ENCODE peak calls at places on chromosomes 12 and 14, in ten cellular contexts. One of them, this sample, is unnamed.

GRCh38 chr12:107402041-107403022 is 283.3 kb upstream of the PWP1 start:
- DNase-seq in AG09319: no peak
- DNase-seq in stimulated activated CD4-positive, alpha-beta T cell treated with anti-CD3 and anti-CD28 coated beads, Interleukin-15, amount 100 ng/mL, for 48 hours: peak; percentile 47
- DNase-seq in germinal center: peak; percentile 5
- DNase-seq in HFF-Myc: no peak
- DNase-seq in right cardiac atrium: no peak
- DNase-seq in effector memory CD8-positive, alpha-beta T cell: peak; percentile 39
- DNase-seq in stimulated activated CD8-positive, alpha-beta memory T cell treated with anti-CD3 and anti-CD28 coated beads, Interleukin-7, amount 100 ng/mL, for 24 hours: peak; percentile 9
- DNase-seq in amniotic epithelial cell: peak; percentile 70
- DNase-seq in M059J: peak; percentile 76
- DNase-seq in this sample: peak; percentile 81

GRCh38 chr14:78947681-78948080 is 777.5 kb downstream of the NRXN3 start:
- DNase-seq in M059J: no peak
- DNase-seq in stimulated activated CD8-positive, alpha-beta memory T cell treated with anti-CD3 and anti-CD28 coated beads, Interleukin-7, amount 100 ng/mL, for 24 hours: no peak
- DNase-seq in germinal center: no peak
- DNase-seq in amniotic epithelial cell: no peak
- DNase-seq in effector memory CD8-positive, alpha-beta T cell: no peak
- DNase-seq in HFF-Myc: no peak
- DNase-seq in AG09319: no peak
- DNase-seq in stimulated activated CD4-positive, alpha-beta T cell treated with anti-CD3 and anti-CD28 coated beads, Interleukin-15, amount 100 ng/mL, for 48 hours: no peak
- DNase-seq in right cardiac atrium: no peak
- DNase-seq in this sample: no peak

GRCh38 chr12:27966870-27967269 is 5.7 kb downstream of the PTHLH start:
- DNase-seq in germinal center: no peak
- DNase-seq in amniotic epithelial cell: peak; percentile 94
- DNase-seq in HFF-Myc: peak; percentile 96
- DNase-seq in M059J: peak; percentile 97
- DNase-seq in right cardiac atrium: no peak
- DNase-seq in stimulated activated CD4-positive, alpha-beta T cell treated with anti-CD3 and anti-CD28 coated beads, Interleukin-15, amount 100 ng/mL, for 48 hours: no peak
- DNase-seq in AG09319: peak; percentile 74
- DNase-seq in stimulated activated CD8-positive, alpha-beta memory T cell treated with anti-CD3 and anti-CD28 coated beads, Interleukin-7, amount 100 ng/mL, for 24 hours: no peak
- DNase-seq in effector memory CD8-positive, alpha-beta T cell: no peak
- DNase-seq in this sample: no peak

GRCh38 chr14:106738075-106738474 is 1211.7 kb downstream of the TMEM121 start:
- DNase-seq in HFF-Myc: no peak
- DNase-seq in AG09319: no peak
- DNase-seq in right cardiac atrium: no peak
- DNase-seq in stimulated activated CD8-positive, alpha-beta memory T cell treated with anti-CD3 and anti-CD28 coated beads, Interleukin-7, amount 100 ng/mL, for 24 hours: no peak
- DNase-seq in amniotic epithelial cell: no peak
- DNase-seq in M059J: no peak
- DNase-seq in germinal center: peak; percentile 7
- DNase-seq in stimulated activated CD4-positive, alpha-beta T cell treated with anti-CD3 and anti-CD28 coated beads, Interleukin-15, amount 100 ng/mL, for 48 hours: peak; percentile 36
- DNase-seq in effector memory CD8-positive, alpha-beta T cell: no peak
- DNase-seq in this sample: no peak

GRCh38 chr12:3308063-3308462 is 182.9 kb upstream of the PRMT8 start:
- DNase-seq in M059J: no peak
- DNase-seq in amniotic epithelial cell: no peak
- DNase-seq in HFF-Myc: no peak
- DNase-seq in AG09319: no peak
- DNase-seq in right cardiac atrium: no peak
- DNase-seq in germinal center: no peak
- DNase-seq in effector memory CD8-positive, alpha-beta T cell: no peak
- DNase-seq in stimulated activated CD4-positive, alpha-beta T cell treated with anti-CD3 and anti-CD28 coated beads, Interleukin-15, amount 100 ng/mL, for 48 hours: no peak
- DNase-seq in stimulated activated CD8-positive, alpha-beta memory T cell treated with anti-CD3 and anti-CD28 coated beads, Interleukin-7, amount 100 ng/mL, for 24 hours: no peak
- DNase-seq in this sample: no peak

GRCh38 chr14:50964683-50965390 is 20.6 kb upstream of the PYGL start:
- DNase-seq in germinal center: no peak
- DNase-seq in stimulated activated CD8-positive, alpha-beta memory T cell treated with anti-CD3 and anti-CD28 coated beads, Interleukin-7, amount 100 ng/mL, for 24 hours: no peak
- DNase-seq in HFF-Myc: no peak
- DNase-seq in stimulated activated CD4-positive, alpha-beta T cell treated with anti-CD3 and anti-CD28 coated beads, Interleukin-15, amount 100 ng/mL, for 48 hours: no peak
- DNase-seq in amniotic epithelial cell: peak; percentile 95
- DNase-seq in AG09319: peak; percentile 67
- DNase-seq in right cardiac atrium: peak; percentile 53
- DNase-seq in effector memory CD8-positive, alpha-beta T cell: no peak
- DNase-seq in M059J: peak; percentile 91
- DNase-seq in this sample: no peak

GRCh38 chr12:104282109-104282508 is 21.4 kb upstream of the EID3 start:
- DNase-seq in M059J: peak; percentile 59
- DNase-seq in HFF-Myc: no peak
- DNase-seq in stimulated activated CD8-positive, alpha-beta memory T cell treated with anti-CD3 and anti-CD28 coated beads, Interleukin-7, amount 100 ng/mL, for 24 hours: no peak
- DNase-seq in right cardiac atrium: no peak
- DNase-seq in germinal center: no peak
- DNase-seq in effector memory CD8-positive, alpha-beta T cell: no peak
- DNase-seq in amniotic epithelial cell: peak; percentile 55
- DNase-seq in stimulated activated CD4-positive, alpha-beta T cell treated with anti-CD3 and anti-CD28 coated beads, Interleukin-15, amount 100 ng/mL, for 48 hours: no peak
- DNase-seq in AG09319: peak; percentile 67
- DNase-seq in this sample: no peak

GRCh38 chr12:49100380-49100779 is 5.8 kb upstream of the DHH start:
- DNase-seq in stimulated activated CD8-positive, alpha-beta memory T cell treated with anti-CD3 and anti-CD28 coated beads, Interleukin-7, amount 100 ng/mL, for 24 hours: no peak
- DNase-seq in amniotic epithelial cell: no peak
- DNase-seq in effector memory CD8-positive, alpha-beta T cell: no peak
- DNase-seq in germinal center: no peak
- DNase-seq in HFF-Myc: no peak
- DNase-seq in stimulated activated CD4-positive, alpha-beta T cell treated with anti-CD3 and anti-CD28 coated beads, Interleukin-15, amount 100 ng/mL, for 48 hours: no peak
- DNase-seq in AG09319: no peak
- DNase-seq in M059J: no peak
- DNase-seq in right cardiac atrium: no peak
- DNase-seq in this sample: no peak

GRCh38 chr12:130547480-130548155 is 168.5 kb downstream of the RIMBP2 start:
- DNase-seq in M059J: no peak
- DNase-seq in right cardiac atrium: no peak
- DNase-seq in stimulated activated CD4-positive, alpha-beta T cell treated with anti-CD3 and anti-CD28 coated beads, Interleukin-15, amount 100 ng/mL, for 48 hours: no peak
- DNase-seq in AG09319: no peak
- DNase-seq in stimulated activated CD8-positive, alpha-beta memory T cell treated with anti-CD3 and anti-CD28 coated beads, Interleukin-7, amount 100 ng/mL, for 24 hours: no peak
- DNase-seq in germinal center: no peak
- DNase-seq in HFF-Myc: no peak
- DNase-seq in effector memory CD8-positive, alpha-beta T cell: no peak
- DNase-seq in amniotic epithelial cell: no peak
- DNase-seq in this sample: no peak

GRCh38 chr12:77584860-77585259 is 245.8 kb upstream of the NAV3 start:
- DNase-seq in AG09319: no peak
- DNase-seq in HFF-Myc: no peak
- DNase-seq in M059J: no peak
- DNase-seq in effector memory CD8-positive, alpha-beta T cell: no peak
- DNase-seq in stimulated activated CD4-positive, alpha-beta T cell treated with anti-CD3 and anti-CD28 coated beads, Interleukin-15, amount 100 ng/mL, for 48 hours: no peak
- DNase-seq in right cardiac atrium: no peak
- DNase-seq in germinal center: no peak
- DNase-seq in stimulated activated CD8-positive, alpha-beta memory T cell treated with anti-CD3 and anti-CD28 coated beads, Interleukin-7, amount 100 ng/mL, for 24 hours: no peak
- DNase-seq in amniotic epithelial cell: no peak
- DNase-seq in this sample: no peak

GRCh38 chr12:92943482-92944250 is 14.6 kb upstream of the EEA1 start:
- DNase-seq in stimulated activated CD4-positive, alpha-beta T cell treated with anti-CD3 and anti-CD28 coated beads, Interleukin-15, amount 100 ng/mL, for 48 hours: no peak
- DNase-seq in stimulated activated CD8-positive, alpha-beta memory T cell treated with anti-CD3 and anti-CD28 coated beads, Interleukin-7, amount 100 ng/mL, for 24 hours: no peak
- DNase-seq in HFF-Myc: no peak
- DNase-seq in right cardiac atrium: no peak
- DNase-seq in M059J: peak; percentile 49
- DNase-seq in amniotic epithelial cell: peak; percentile 90
- DNase-seq in effector memory CD8-positive, alpha-beta T cell: no peak
- DNase-seq in germinal center: no peak
- DNase-seq in AG09319: no peak
- DNase-seq in this sample: no peak

GRCh38 chr14:51564460-51564859 is 87.2 kb upstream of the FRMD6 start:
- DNase-seq in amniotic epithelial cell: no peak
- DNase-seq in effector memory CD8-positive, alpha-beta T cell: no peak
- DNase-seq in AG09319: no peak
- DNase-seq in HFF-Myc: no peak
- DNase-seq in right cardiac atrium: no peak
- DNase-seq in stimulated activated CD4-positive, alpha-beta T cell treated with anti-CD3 and anti-CD28 coated beads, Interleukin-15, amount 100 ng/mL, for 48 hours: no peak
- DNase-seq in M059J: peak; percentile 63
- DNase-seq in stimulated activated CD8-positive, alpha-beta memory T cell treated with anti-CD3 and anti-CD28 coated beads, Interleukin-7, amount 100 ng/mL, for 24 hours: no peak
- DNase-seq in germinal center: no peak
- DNase-seq in this sample: no peak

GRCh38 chr14:22602853-22603252 is 4.8 kb downstream of the ABHD4 start:
- DNase-seq in stimulated activated CD8-positive, alpha-beta memory T cell treated with anti-CD3 and anti-CD28 coated beads, Interleukin-7, amount 100 ng/mL, for 24 hours: no peak
- DNase-seq in AG09319: no peak
- DNase-seq in stimulated activated CD4-positive, alpha-beta T cell treated with anti-CD3 and anti-CD28 coated beads, Interleukin-15, amount 100 ng/mL, for 48 hours: no peak
- DNase-seq in amniotic epithelial cell: no peak
- DNase-seq in germinal center: no peak
- DNase-seq in effector memory CD8-positive, alpha-beta T cell: no peak
- DNase-seq in right cardiac atrium: no peak
- DNase-seq in HFF-Myc: no peak
- DNase-seq in M059J: peak; percentile 44
- DNase-seq in this sample: no peak

GRCh38 chr14:59510957-59511356 is 26.6 kb downstream of the JKAMP start:
- DNase-seq in germinal center: no peak
- DNase-seq in amniotic epithelial cell: no peak
- DNase-seq in effector memory CD8-positive, alpha-beta T cell: no peak
- DNase-seq in stimulated activated CD8-positive, alpha-beta memory T cell treated with anti-CD3 and anti-CD28 coated beads, Interleukin-7, amount 100 ng/mL, for 24 hours: no peak
- DNase-seq in M059J: no peak
- DNase-seq in stimulated activated CD4-positive, alpha-beta T cell treated with anti-CD3 and anti-CD28 coated beads, Interleukin-15, amount 100 ng/mL, for 48 hours: no peak
- DNase-seq in HFF-Myc: no peak
- DNase-seq in right cardiac atrium: no peak
- DNase-seq in AG09319: no peak
- DNase-seq in this sample: no peak

GRCh38 chr14:59354666-59355065 is 110.5 kb downstream of the GPR135 start:
- DNase-seq in stimulated activated CD8-positive, alpha-beta memory T cell treated with anti-CD3 and anti-CD28 coated beads, Interleukin-7, amount 100 ng/mL, for 24 hours: no peak
- DNase-seq in amniotic epithelial cell: peak; percentile 70
- DNase-seq in effector memory CD8-positive, alpha-beta T cell: no peak
- DNase-seq in stimulated activated CD4-positive, alpha-beta T cell treated with anti-CD3 and anti-CD28 coated beads, Interleukin-15, amount 100 ng/mL, for 48 hours: no peak
- DNase-seq in germinal center: no peak
- DNase-seq in right cardiac atrium: no peak
- DNase-seq in M059J: peak; percentile 14
- DNase-seq in HFF-Myc: no peak
- DNase-seq in AG09319: no peak
- DNase-seq in this sample: no peak

GRCh38 chr12:119630223-119630781 is 36.7 kb downstream of the TMEM233 start:
- DNase-seq in right cardiac atrium: no peak
- DNase-seq in stimulated activated CD8-positive, alpha-beta memory T cell treated with anti-CD3 and anti-CD28 coated beads, Interleukin-7, amount 100 ng/mL, for 24 hours: no peak
- DNase-seq in stimulated activated CD4-positive, alpha-beta T cell treated with anti-CD3 and anti-CD28 coated beads, Interleukin-15, amount 100 ng/mL, for 48 hours: no peak
- DNase-seq in amniotic epithelial cell: no peak
- DNase-seq in HFF-Myc: no peak
- DNase-seq in germinal center: no peak
- DNase-seq in AG09319: no peak
- DNase-seq in effector memory CD8-positive, alpha-beta T cell: no peak
- DNase-seq in M059J: no peak
- DNase-seq in this sample: no peak

GRCh38 chr14:89015016-89015415 is 190.6 kb downstream of the TTC8 start:
- DNase-seq in effector memory CD8-positive, alpha-beta T cell: no peak
- DNase-seq in right cardiac atrium: no peak
- DNase-seq in stimulated activated CD4-positive, alpha-beta T cell treated with anti-CD3 and anti-CD28 coated beads, Interleukin-15, amount 100 ng/mL, for 48 hours: no peak
- DNase-seq in AG09319: no peak
- DNase-seq in amniotic epithelial cell: no peak
- DNase-seq in stimulated activated CD8-positive, alpha-beta memory T cell treated with anti-CD3 and anti-CD28 coated beads, Interleukin-7, amount 100 ng/mL, for 24 hours: no peak
- DNase-seq in HFF-Myc: no peak
- DNase-seq in germinal center: no peak
- DNase-seq in M059J: no peak
- DNase-seq in this sample: no peak

GRCh38 chr14:56027916-56028637 is 90.1 kb upstream of the PELI2 start:
- DNase-seq in AG09319: no peak
- DNase-seq in stimulated activated CD4-positive, alpha-beta T cell treated with anti-CD3 and anti-CD28 coated beads, Interleukin-15, amount 100 ng/mL, for 48 hours: no peak
- DNase-seq in amniotic epithelial cell: no peak
- DNase-seq in HFF-Myc: no peak
- DNase-seq in stimulated activated CD8-positive, alpha-beta memory T cell treated with anti-CD3 and anti-CD28 coated beads, Interleukin-7, amount 100 ng/mL, for 24 hours: no peak
- DNase-seq in effector memory CD8-positive, alpha-beta T cell: no peak
- DNase-seq in M059J: no peak
- DNase-seq in germinal center: no peak
- DNase-seq in right cardiac atrium: no peak
- DNase-seq in this sample: no peak

GRCh38 chr14:96727980-96728717 is 69.0 kb upstream of the VRK1 start:
- DNase-seq in HFF-Myc: no peak
- DNase-seq in effector memory CD8-positive, alpha-beta T cell: no peak
- DNase-seq in germinal center: no peak
- DNase-seq in AG09319: no peak
- DNase-seq in M059J: no peak
- DNase-seq in stimulated activated CD4-positive, alpha-beta T cell treated with anti-CD3 and anti-CD28 coated beads, Interleukin-15, amount 100 ng/mL, for 48 hours: no peak
- DNase-seq in right cardiac atrium: no peak
- DNase-seq in stimulated activated CD8-positive, alpha-beta memory T cell treated with anti-CD3 and anti-CD28 coated beads, Interleukin-7, amount 100 ng/mL, for 24 hours: no peak
- DNase-seq in amniotic epithelial cell: no peak
- DNase-seq in this sample: no peak

GRCh38 chr12:79140711-79141110 is 276.1 kb downstream of the SYT1 start:
- DNase-seq in AG09319: no peak
- DNase-seq in right cardiac atrium: no peak
- DNase-seq in germinal center: no peak
- DNase-seq in stimulated activated CD8-positive, alpha-beta memory T cell treated with anti-CD3 and anti-CD28 coated beads, Interleukin-7, amount 100 ng/mL, for 24 hours: no peak
- DNase-seq in M059J: no peak
- DNase-seq in stimulated activated CD4-positive, alpha-beta T cell treated with anti-CD3 and anti-CD28 coated beads, Interleukin-15, amount 100 ng/mL, for 48 hours: no peak
- DNase-seq in amniotic epithelial cell: no peak
- DNase-seq in effector memory CD8-positive, alpha-beta T cell: no peak
- DNase-seq in HFF-Myc: no peak
- DNase-seq in this sample: no peak

GRCh38 chr12:52004042-52004648 is 2.6 kb upstream of the TAMALIN start:
- DNase-seq in right cardiac atrium: no peak
- DNase-seq in effector memory CD8-positive, alpha-beta T cell: no peak
- DNase-seq in AG09319: no peak
- DNase-seq in amniotic epithelial cell: peak; percentile 38
- DNase-seq in stimulated activated CD8-positive, alpha-beta memory T cell treated with anti-CD3 and anti-CD28 coated beads, Interleukin-7, amount 100 ng/mL, for 24 hours: no peak
- DNase-seq in HFF-Myc: no peak
- DNase-seq in germinal center: no peak
- DNase-seq in stimulated activated CD4-positive, alpha-beta T cell treated with anti-CD3 and anti-CD28 coated beads, Interleukin-15, amount 100 ng/mL, for 48 hours: no peak
- DNase-seq in M059J: peak; percentile 58
- DNase-seq in this sample: no peak

GRCh38 chr14:88516742-88517418 is 37.9 kb downstream of the PTPN21 start:
- DNase-seq in germinal center: no peak
- DNase-seq in stimulated activated CD4-positive, alpha-beta T cell treated with anti-CD3 and anti-CD28 coated beads, Interleukin-15, amount 100 ng/mL, for 48 hours: no peak
- DNase-seq in M059J: no peak
- DNase-seq in stimulated activated CD8-positive, alpha-beta memory T cell treated with anti-CD3 and anti-CD28 coated beads, Interleukin-7, amount 100 ng/mL, for 24 hours: no peak
- DNase-seq in AG09319: no peak
- DNase-seq in HFF-Myc: no peak
- DNase-seq in right cardiac atrium: no peak
- DNase-seq in amniotic epithelial cell: no peak
- DNase-seq in effector memory CD8-positive, alpha-beta T cell: no peak
- DNase-seq in this sample: no peak

GRCh38 chr12:110718222-110718908 is 24.3 kb downstream of the PPP1CC start:
- DNase-seq in M059J: no peak
- DNase-seq in stimulated activated CD8-positive, alpha-beta memory T cell treated with anti-CD3 and anti-CD28 coated beads, Interleukin-7, amount 100 ng/mL, for 24 hours: no peak
- DNase-seq in stimulated activated CD4-positive, alpha-beta T cell treated with anti-CD3 and anti-CD28 coated beads, Interleukin-15, amount 100 ng/mL, for 48 hours: no peak
- DNase-seq in right cardiac atrium: no peak
- DNase-seq in germinal center: peak; percentile 43
- DNase-seq in HFF-Myc: no peak
- DNase-seq in amniotic epithelial cell: no peak
- DNase-seq in effector memory CD8-positive, alpha-beta T cell: no peak
- DNase-seq in AG09319: no peak
- DNase-seq in this sample: peak; percentile 33

GRCh38 chr12:51028126-51028810 is 2.1 kb upstream of the SLC11A2 start:
- DNase-seq in stimulated activated CD8-positive, alpha-beta memory T cell treated with anti-CD3 and anti-CD28 coated beads, Interleukin-7, amount 100 ng/mL, for 24 hours: no peak
- DNase-seq in effector memory CD8-positive, alpha-beta T cell: no peak
- DNase-seq in M059J: peak; percentile 72
- DNase-seq in amniotic epithelial cell: peak; percentile 77
- DNase-seq in stimulated activated CD4-positive, alpha-beta T cell treated with anti-CD3 and anti-CD28 coated beads, Interleukin-15, amount 100 ng/mL, for 48 hours: no peak
- DNase-seq in germinal center: no peak
- DNase-seq in HFF-Myc: peak; percentile 38
- DNase-seq in AG09319: no peak
- DNase-seq in right cardiac atrium: no peak
- DNase-seq in this sample: no peak

GRCh38 chr12:4292266-4293063 is 18.9 kb downstream of the CCND2 start:
- DNase-seq in M059J: no peak
- DNase-seq in AG09319: no peak
- DNase-seq in stimulated activated CD8-positive, alpha-beta memory T cell treated with anti-CD3 and anti-CD28 coated beads, Interleukin-7, amount 100 ng/mL, for 24 hours: no peak
- DNase-seq in stimulated activated CD4-positive, alpha-beta T cell treated with anti-CD3 and anti-CD28 coated beads, Interleukin-15, amount 100 ng/mL, for 48 hours: no peak
- DNase-seq in effector memory CD8-positive, alpha-beta T cell: no peak
- DNase-seq in amniotic epithelial cell: no peak
- DNase-seq in right cardiac atrium: no peak
- DNase-seq in germinal center: no peak
- DNase-seq in HFF-Myc: no peak
- DNase-seq in this sample: no peak

GRCh38 chr12:112973016-112973711 is 5.2 kb upstream of the OAS2 start:
- DNase-seq in stimulated activated CD4-positive, alpha-beta T cell treated with anti-CD3 and anti-CD28 coated beads, Interleukin-15, amount 100 ng/mL, for 48 hours: no peak
- DNase-seq in HFF-Myc: no peak
- DNase-seq in effector memory CD8-positive, alpha-beta T cell: no peak
- DNase-seq in AG09319: no peak
- DNase-seq in right cardiac atrium: no peak
- DNase-seq in stimulated activated CD8-positive, alpha-beta memory T cell treated with anti-CD3 and anti-CD28 coated beads, Interleukin-7, amount 100 ng/mL, for 24 hours: no peak
- DNase-seq in germinal center: no peak
- DNase-seq in amniotic epithelial cell: no peak
- DNase-seq in M059J: no peak
- DNase-seq in this sample: no peak

GRCh38 chr14:65434216-65434850 is 21.8 kb downstream of the FUT8 start:
- DNase-seq in M059J: peak; percentile 5
- DNase-seq in effector memory CD8-positive, alpha-beta T cell: no peak
- DNase-seq in right cardiac atrium: no peak
- DNase-seq in HFF-Myc: no peak
- DNase-seq in stimulated activated CD4-positive, alpha-beta T cell treated with anti-CD3 and anti-CD28 coated beads, Interleukin-15, amount 100 ng/mL, for 48 hours: no peak
- DNase-seq in AG09319: no peak
- DNase-seq in amniotic epithelial cell: no peak
- DNase-seq in stimulated activated CD8-positive, alpha-beta memory T cell treated with anti-CD3 and anti-CD28 coated beads, Interleukin-7, amount 100 ng/mL, for 24 hours: no peak
- DNase-seq in germinal center: no peak
- DNase-seq in this sample: no peak

GRCh38 chr12:120359159-120359527 is 9.8 kb downstream of the MSI1 start:
- DNase-seq in right cardiac atrium: no peak
- DNase-seq in stimulated activated CD8-positive, alpha-beta memory T cell treated with anti-CD3 and anti-CD28 coated beads, Interleukin-7, amount 100 ng/mL, for 24 hours: no peak
- DNase-seq in HFF-Myc: no peak
- DNase-seq in AG09319: no peak
- DNase-seq in effector memory CD8-positive, alpha-beta T cell: no peak
- DNase-seq in amniotic epithelial cell: no peak
- DNase-seq in germinal center: no peak
- DNase-seq in M059J: no peak
- DNase-seq in stimulated activated CD4-positive, alpha-beta T cell treated with anti-CD3 and anti-CD28 coated beads, Interleukin-15, amount 100 ng/mL, for 48 hours: no peak
- DNase-seq in this sample: no peak